ENCODE peak calls at places on chromosomes 11 and 22, in nine cellular contexts. X is HepG2; M is left lobe of liver; S is activated T-cell treated with anti-CD3 and anti-CD28 coated beads for 1 hour; D is NCI-H1092 treated with DMSO at 0.1 percent for 48 hours; T is HTR-8/SVneo; A is NCI-H2029; G is left lung; L is stimulated activated CD4-positive, alpha-beta T cell treated with anti-CD3 and anti-CD28 coated beads, TNF-alpha, amount 100 ng/mL, for 4 hours. J is an unnamed sample.

GRCh38 chr11:75635009-75635909 is 33.6 kb downstream of the MAP6 start:
- DNase-seq in X (no peak), M (no peak), S (no peak), D (peak), T (no peak), A (no peak), G (peak), L (no peak), J (peak)

GRCh38 chr22:46220921-46221320 is 29.2 kb downstream of the CDPF1 start:
- DNase-seq in X (no peak), M (no peak), S (no peak), D (no peak), T (no peak), A (no peak), G (no peak), L (no peak), J (no peak)

GRCh38 chr11:118608268-118609214 is 1.1 kb downstream of the PHLDB1 start:
- DNase-seq in X (no peak), M (peak), S (peak), D (no peak), T (peak), A (no peak), G (peak), L (peak), J (peak)

GRCh38 chr22:17284917-17285316 is 65.7 kb upstream of the ADA2 start:
- DNase-seq in X (no peak), M (no peak), S (no peak), D (no peak), T (no peak), A (no peak), G (no peak), L (no peak), J (peak)

GRCh38 chr11:79081441-79082124 is 359.2 kb downstream of the TENM4 start:
- DNase-seq in X (no peak), M (no peak), S (no peak), D (no peak), T (no peak), A (no peak), G (no peak), L (no peak), J (no peak)

GRCh38 chr11:71086687-71087258 is 165.6 kb downstream of the SHANK2 start:
- DNase-seq in X (peak), M (peak), S (no peak), D (peak), T (peak), A (peak), G (no peak), L (no peak), J (no peak)

GRCh38 chr11:10160350-10160749 is 133.7 kb downstream of the SBF2 start:
- DNase-seq in X (no peak), M (no peak), S (no peak), D (no peak), T (no peak), A (no peak), G (no peak), L (no peak), J (no peak)

GRCh38 chr22:50302564-50302963 is 4.9 kb downstream of the PLXNB2 start:
- DNase-seq in X (no peak), M (no peak), S (no peak), D (no peak), T (no peak), A (no peak), G (no peak), L (no peak), J (no peak)

GRCh38 chr11:27356624-27357222 is 6.3 kb downstream of the CCDC34 start:
- DNase-seq in X (no peak), M (no peak), S (no peak), D (no peak), T (no peak), A (no peak), G (no peak), L (no peak), J (no peak)

GRCh38 chr11:12026331-12027211 is 18.1 kb upstream of the DKK3 start:
- DNase-seq in X (no peak), M (no peak), S (no peak), D (no peak), T (no peak), A (no peak), G (no peak), L (no peak), J (no peak)

J was measured in posterior cingulate gyrus.